ENCODE peak calls at places on chromosomes 13 and 19, in six cellular contexts. One of them, this sample, is unnamed.

GRCh38 chr13:45798851-45799250 is 52.7 kb downstream of the SIAH3 start:
- DNase-seq in activated CD4-positive, alpha-beta T cell treated with anti-CD3 and anti-CD28 coated beads for 1 hour: no peak
- DNase-seq in AG10803: no peak
- DNase-seq in B cell: no peak
- DNase-seq in NCI-H2107: no peak
- DNase-seq in kidney: no peak
- DNase-seq in this sample: no peak

GRCh38 chr13:41352935-41353801 is 42.1 kb downstream of the NAA16 start:
- DNase-seq in AG10803: peak; percentile 72
- DNase-seq in B cell: peak; percentile 50
- DNase-seq in activated CD4-positive, alpha-beta T cell treated with anti-CD3 and anti-CD28 coated beads for 1 hour: peak; percentile 28
- DNase-seq in NCI-H2107: peak; percentile 0
- DNase-seq in kidney: no peak
- DNase-seq in this sample: peak; percentile 57

GRCh38 chr13:113667771-113668490 is 912 bp downstream of the GRK1 start:
- DNase-seq in AG10803: no peak
- DNase-seq in B cell: no peak
- DNase-seq in activated CD4-positive, alpha-beta T cell treated with anti-CD3 and anti-CD28 coated beads for 1 hour: no peak
- DNase-seq in kidney: peak; percentile 67
- DNase-seq in NCI-H2107: no peak
- DNase-seq in this sample: no peak

GRCh38 chr13:91304740-91305139 is 42.7 kb upstream of the MIR17HG start:
- DNase-seq in activated CD4-positive, alpha-beta T cell treated with anti-CD3 and anti-CD28 coated beads for 1 hour: no peak
- DNase-seq in NCI-H2107: no peak
- DNase-seq in B cell: no peak
- DNase-seq in kidney: no peak
- DNase-seq in AG10803: no peak
- DNase-seq in this sample: no peak

GRCh38 chr13:93956416-93956815 is 523.1 kb downstream of the DCT start:
- DNase-seq in NCI-H2107: no peak
- DNase-seq in AG10803: peak; percentile 55
- DNase-seq in B cell: no peak
- DNase-seq in activated CD4-positive, alpha-beta T cell treated with anti-CD3 and anti-CD28 coated beads for 1 hour: no peak
- DNase-seq in kidney: no peak
- DNase-seq in this sample: no peak

GRCh38 chr13:43269037-43269476 is 245.7 kb downstream of the DNAJC15 start:
- DNase-seq in kidney: no peak
- DNase-seq in NCI-H2107: no peak
- DNase-seq in B cell: no peak
- DNase-seq in AG10803: peak; percentile 99
- DNase-seq in activated CD4-positive, alpha-beta T cell treated with anti-CD3 and anti-CD28 coated beads for 1 hour: no peak
- DNase-seq in this sample: peak; percentile 98

GRCh38 chr13:41648314-41648935 is 191.1 kb downstream of the RGCC start:
- DNase-seq in kidney: no peak
- DNase-seq in NCI-H2107: no peak
- DNase-seq in B cell: no peak
- DNase-seq in activated CD4-positive, alpha-beta T cell treated with anti-CD3 and anti-CD28 coated beads for 1 hour: no peak
- DNase-seq in AG10803: peak; percentile 46
- DNase-seq in this sample: peak; percentile 48

GRCh38 chr19:33831835-33832234 is 35.2 kb downstream of the KCTD15 start:
- DNase-seq in kidney: no peak
- DNase-seq in NCI-H2107: no peak
- DNase-seq in AG10803: no peak
- DNase-seq in B cell: no peak
- DNase-seq in activated CD4-positive, alpha-beta T cell treated with anti-CD3 and anti-CD28 coated beads for 1 hour: no peak
- DNase-seq in this sample: no peak

GRCh38 chr13:62320129-62320724 is 904.6 kb upstream of the PCDH20 start:
- DNase-seq in kidney: no peak
- DNase-seq in B cell: no peak
- DNase-seq in NCI-H2107: peak; percentile 10
- DNase-seq in AG10803: peak; percentile 11
- DNase-seq in activated CD4-positive, alpha-beta T cell treated with anti-CD3 and anti-CD28 coated beads for 1 hour: no peak
- DNase-seq in this sample: no peak

GRCh38 chr13:101530293-101530692 is 77.8 kb downstream of the ITGBL1 start:
- DNase-seq in activated CD4-positive, alpha-beta T cell treated with anti-CD3 and anti-CD28 coated beads for 1 hour: no peak
- DNase-seq in NCI-H2107: no peak
- DNase-seq in B cell: no peak
- DNase-seq in AG10803: peak; percentile 41
- DNase-seq in kidney: no peak
- DNase-seq in this sample: peak; percentile 51

GRCh38 chr13:52850396-52851152 is 2.1 kb upstream of the PCDH8 start:
- DNase-seq in NCI-H2107: peak; percentile 37
- DNase-seq in activated CD4-positive, alpha-beta T cell treated with anti-CD3 and anti-CD28 coated beads for 1 hour: no peak
- DNase-seq in AG10803: peak; percentile 48
- DNase-seq in kidney: peak; percentile 89
- DNase-seq in B cell: peak; percentile 61
- DNase-seq in this sample: peak; percentile 55

GRCh38 chr19:17079710-17080440 is 4.3 kb downstream of the MYO9B start:
- DNase-seq in AG10803: peak; percentile 98
- DNase-seq in NCI-H2107: no peak
- DNase-seq in kidney: no peak
- DNase-seq in activated CD4-positive, alpha-beta T cell treated with anti-CD3 and anti-CD28 coated beads for 1 hour: peak; percentile 39
- DNase-seq in B cell: peak; percentile 55
- DNase-seq in this sample: peak; percentile 100

GRCh38 chr19:6409346-6409745 is 15.3 kb downstream of the KHSRP start:
- DNase-seq in B cell: no peak
- DNase-seq in AG10803: no peak
- DNase-seq in NCI-H2107: no peak
- DNase-seq in activated CD4-positive, alpha-beta T cell treated with anti-CD3 and anti-CD28 coated beads for 1 hour: no peak
- DNase-seq in kidney: no peak
- DNase-seq in this sample: no peak